ENCODE peak calls at places on chromosomes 11 and 22, in six cellular contexts. U is activated effector memory CD4-positive, alpha-beta T cell treated with Interleukin-2 at 50 U/mL for 16 hours; F is WTC11; E is CD8-positive, alpha-beta memory T cell; K is Kasumi-1; W is activated T-cell treated with anti-CD3 and anti-CD28 coated beads, Interleukin-2, amount 50 U/mL, for 72 hours. T is an unnamed sample.
A peak's percentile ranks its signal among the peaks of the same experiment; 100 is the strongest.

GRCh38 chr11:117443269-117444186 is 115.9 kb downstream of the CEP164 start:
- DNase-seq in U (no peak), F (peak; percentile 84), E (no peak), K (peak; percentile 24), W (peak; percentile 63), T (no peak)

GRCh38 chr11:70073188-70073817 is 4.8 kb upstream of the ANO1 start:
- DNase-seq in U (no peak), F (no peak), E (no peak), K (no peak), W (no peak), T (no peak)

GRCh38 chr11:68447015-68447801 is 13.3 kb upstream of the PPP6R3 start:
- DNase-seq in U (peak; percentile 64), F (peak; percentile 91), E (peak; percentile 65), K (peak; percentile 48), W (peak; percentile 83), T (peak; percentile 74)

GRCh38 chr22:19664406-19664805 is 49.9 kb upstream of the SEPTIN5 start:
- DNase-seq in U (no peak), F (no peak), E (no peak), K (no peak), W (no peak), T (no peak)

GRCh38 chr22:47552024-47552423 is 789.6 kb downstream of the TBC1D22A start:
- DNase-seq in U (no peak), F (no peak), E (no peak), K (no peak), W (no peak), T (no peak)

GRCh38 chr11:17921620-17922473 is 91.0 kb downstream of the SERGEF start:
- DNase-seq in U (no peak), F (no peak), E (no peak), K (peak; percentile 10), W (no peak), T (no peak)

GRCh38 chr11:76524919-76525318 is 80.1 kb downstream of the EMSY start:
- DNase-seq in U (no peak), F (no peak), E (no peak), K (no peak), W (no peak), T (no peak)

GRCh38 chr11:102241026-102241425 is 76.3 kb upstream of the BIRC3 start:
- DNase-seq in U (no peak), F (no peak), E (no peak), K (no peak), W (no peak), T (no peak)

GRCh38 chr11:119696378-119697157 is 32.4 kb downstream of the NECTIN1 start:
- DNase-seq in U (no peak), F (no peak), E (no peak), K (no peak), W (no peak), T (no peak)

GRCh38 chr22:35919002-35919542 is 109.6 kb downstream of the RBFOX2 start:
- DNase-seq in U (no peak), F (no peak), E (no peak), K (no peak), W (no peak), T (no peak)

GRCh38 chr11:86558219-86558618 is 114.2 kb downstream of the ME3 start:
- DNase-seq in U (no peak), F (no peak), E (no peak), K (no peak), W (no peak), T (no peak)

GRCh38 chr11:32940865-32941264 is 48.3 kb downstream of the QSER1 start:
- DNase-seq in U (no peak), F (no peak), E (no peak), K (no peak), W (no peak), T (no peak)

GRCh38 chr11:62721994-62722393 is 5.3 kb downstream of the HNRNPUL2 start:
- DNase-seq in U (no peak), F (no peak), E (no peak), K (peak; percentile 56), W (no peak), T (no peak)

GRCh38 chr11:134517115-134517514 is 105.1 kb upstream of the B3GAT1 start:
- DNase-seq in U (no peak), F (no peak), E (no peak), K (no peak), W (no peak), T (no peak)

GRCh38 chr22:43994006-43994405 is 30.1 kb upstream of the PARVB start:
- DNase-seq in U (no peak), F (no peak), E (no peak), K (no peak), W (no peak), T (no peak)

GRCh38 chr11:9759519-9760179 is 95.8 kb downstream of the SWAP70 start:
- DNase-seq in U (peak; percentile 84), F (no peak), E (peak; percentile 56), K (peak; percentile 88), W (peak; percentile 92), T (peak; percentile 82)

GRCh38 chr11:61297741-61298140 is 2.6 kb upstream of the VWCE start:
- DNase-seq in U (no peak), F (no peak), E (no peak), K (no peak), W (no peak), T (no peak)

GRCh38 chr11:33521384-33521783 is 179.2 kb downstream of the C11orf91 start:
- DNase-seq in U (no peak), F (no peak), E (no peak), K (no peak), W (no peak), T (no peak)

GRCh38 chr11:5154657-5155056 is at the start of gene OR52A1:
- DNase-seq in U (no peak), F (no peak), E (no peak), K (no peak), W (no peak), T (no peak)

GRCh38 chr11:66768818-66769217 is 39.8 kb upstream of the SPTBN2 start:
- DNase-seq in U (no peak), F (no peak), E (no peak), K (no peak), W (no peak), T (no peak)

GRCh38 chr11:131868769-131869482 is 498.5 kb downstream of the NTM start:
- DNase-seq in U (no peak), F (no peak), E (no peak), K (no peak), W (no peak), T (no peak)

GRCh38 chr11:123194308-123195181 is 503 bp downstream of the CLMP start:
- DNase-seq in U (no peak), F (peak; percentile 73), E (no peak), K (no peak), W (peak; percentile 3), T (no peak)

GRCh38 chr11:113613619-113614018 is 92.5 kb downstream of the TMPRSS5 start:
- DNase-seq in U (no peak), F (no peak), E (no peak), K (peak; percentile 22), W (no peak), T (no peak)

GRCh38 chr22:27502327-27502726 is 299.2 kb downstream of the MN1 start:
- DNase-seq in U (no peak), F (no peak), E (no peak), K (no peak), W (no peak), T (no peak)

GRCh38 chr11:81303265-81303664 is 1430.4 kb downstream of the FAM181B start:
- DNase-seq in U (no peak), F (no peak), E (no peak), K (no peak), W (no peak), T (no peak)

GRCh38 chr11:125404136-125404810 is 91.8 kb downstream of the FEZ1 start:
- DNase-seq in U (no peak), F (peak; percentile 62), E (no peak), K (no peak), W (no peak), T (no peak)

GRCh38 chr11:78219493-78220217 is 30.9 kb downstream of the USP35 start:
- DNase-seq in U (no peak), F (peak; percentile 5), E (no peak), K (no peak), W (no peak), T (no peak)

GRCh38 chr11:60457576-60457975 is 1.9 kb downstream of the MS4A1 start:
- DNase-seq in U (no peak), F (no peak), E (no peak), K (no peak), W (no peak), T (peak; percentile 36)

GRCh38 chr11:46421257-46421880 is 29.8 kb upstream of the CHRM4 start:
- DNase-seq in U (no peak), F (no peak), E (no peak), K (no peak), W (no peak), T (no peak)

GRCh38 chr22:38952382-38952993 is 4.9 kb upstream of the APOBEC3A start:
- DNase-seq in U (no peak), F (no peak), E (no peak), K (no peak), W (no peak), T (no peak)

GRCh38 chr22:33000342-33001280 is 57.6 kb downstream of the SYN3 start:
- DNase-seq in U (no peak), F (peak; percentile 89), E (no peak), K (peak; percentile 13), W (peak; percentile 39), T (peak; percentile 33)

GRCh38 chr11:113876798-113877672 is 1.7 kb upstream of the USP28 start:
- DNase-seq in U (no peak), F (no peak), E (no peak), K (no peak), W (no peak), T (no peak)

GRCh38 chr22:17831527-17832251 is 57.4 kb upstream of the BID start:
- DNase-seq in U (no peak), F (no peak), E (no peak), K (no peak), W (no peak), T (no peak)

GRCh38 chr11:129115652-129116585 is 76.2 kb downstream of the ARHGAP32 start:
- DNase-seq in U (no peak), F (no peak), E (no peak), K (no peak), W (no peak), T (no peak)

GRCh38 chr11:116467809-116468208 is 305.0 kb downstream of the BUD13 start:
- DNase-seq in U (no peak), F (no peak), E (no peak), K (no peak), W (no peak), T (no peak)

GRCh38 chr11:1857064-1857463 is 4.2 kb downstream of the LSP1 start:
- DNase-seq in U (no peak), F (no peak), E (no peak), K (no peak), W (no peak), T (no peak)